ENCODE peak calls at places on chromosome 3, in five cellular contexts. U is uterus, K is fibroblast of lung, E is AG04450, G is SJSA1. F is an unnamed sample.

GRCh38 chr3:37945803-37946530 is 44.6 kb upstream of the VILL start:
- DNase-seq in U (no peak), K (peak; percentile 60), E (peak; percentile 33), G (peak; percentile 84), F (no peak)

GRCh38 chr3:81490541-81491288 is 270.7 kb downstream of the GBE1 start:
- DNase-seq in U (peak; percentile 42), K (peak; percentile 76), E (peak; percentile 72), G (peak; percentile 77), F (peak; percentile 34)

GRCh38 chr3:177978948-177979347 is 557.3 kb upstream of the KCNMB2 start:
- DNase-seq in U (no peak), K (no peak), E (no peak), G (no peak), F (no peak)

GRCh38 chr3:179882322-179882721 is 154.4 kb downstream of the PEX5L start:
- DNase-seq in U (no peak), K (peak; percentile 13), E (no peak), G (no peak), F (no peak)

GRCh38 chr3:141392018-141392370 is 23.7 kb downstream of the ZBTB38 start:
- DNase-seq in U (no peak), K (no peak), E (no peak), G (no peak), F (no peak)

GRCh38 chr3:43894176-43895049 is 203.7 kb downstream of the ABHD5 start:
- DNase-seq in U (peak; percentile 34), K (peak; percentile 81), E (peak; percentile 61), G (peak; percentile 62), F (peak; percentile 60)

GRCh38 chr3:136008732-136009456 is 43.4 kb downstream of the PPP2R3A start:
- DNase-seq in U (no peak), K (peak; percentile 23), E (no peak), G (no peak), F (no peak)

GRCh38 chr3:159499031-159499793 is 489.4 kb upstream of the IL12A start:
- DNase-seq in U (no peak), K (peak; percentile 70), E (no peak), G (no peak), F (peak; percentile 15)

GRCh38 chr3:111539351-111540331 is 2.4 kb upstream of the CD96 start:
- DNase-seq in U (no peak), K (peak; percentile 60), E (no peak), G (peak; percentile 69), F (no peak)

GRCh38 chr3:76245622-76246021 is 460.3 kb upstream of the ZNF717 start:
- DNase-seq in U (no peak), K (no peak), E (no peak), G (no peak), F (no peak)

GRCh38 chr3:18098960-18099587 is 326.1 kb downstream of the SATB1 start:
- DNase-seq in U (no peak), K (peak; percentile 93), E (peak; percentile 18), G (peak; percentile 95), F (peak; percentile 59)

GRCh38 chr3:48271763-48272498 is 31.0 kb downstream of the ZNF589 start:
- DNase-seq in U (no peak), K (no peak), E (no peak), G (no peak), F (no peak)

GRCh38 chr3:113981803-113982202 is 34.0 kb downstream of the ZDHHC23 start:
- DNase-seq in U (no peak), K (no peak), E (no peak), G (no peak), F (no peak)

GRCh38 chr3:171461087-171461917 is 1.1 kb upstream of the TNIK start:
- DNase-seq in U (no peak), K (peak; percentile 64), E (no peak), G (no peak), F (no peak)

GRCh38 chr3:13494463-13495350 is 14.6 kb downstream of the HDAC11 start:
- DNase-seq in U (no peak), K (no peak), E (no peak), G (no peak), F (no peak)

GRCh38 chr3:121545049-121545563 is 682 bp downstream of the POLQ start:
- DNase-seq in U (no peak), K (peak; percentile 18), E (no peak), G (no peak), F (no peak)

GRCh38 chr3:117130222-117130621 is 420.6 kb downstream of the TUSC7 start:
- DNase-seq in U (no peak), K (no peak), E (no peak), G (no peak), F (no peak)

GRCh38 chr3:64827391-64827790 is 139.6 kb upstream of the ADAMTS9 start:
- DNase-seq in U (no peak), K (no peak), E (no peak), G (no peak), F (no peak)

GRCh38 chr3:197372076-197372661 is 73.8 kb upstream of the DLG1 start:
- DNase-seq in U (no peak), K (peak; percentile 97), E (peak; percentile 69), G (peak; percentile 76), F (peak; percentile 79)

GRCh38 chr3:81554348-81554747 is 207.1 kb downstream of the GBE1 start:
- DNase-seq in U (no peak), K (peak; percentile 84), E (peak; percentile 20), G (no peak), F (peak; percentile 10)

GRCh38 chr3:10185804-10186762 is 21.4 kb downstream of the IRAK2 start:
- DNase-seq in U (no peak), K (peak; percentile 73), E (no peak), G (no peak), F (no peak)

GRCh38 chr3:98726084-98726483 is 37.1 kb upstream of the ST3GAL6 start:
- DNase-seq in U (no peak), K (peak; percentile 83), E (peak; percentile 29), G (no peak), F (no peak)

GRCh38 chr3:29430558-29430971 is 149.7 kb downstream of the RBMS3 start:
- DNase-seq in U (no peak), K (peak; percentile 84), E (peak; percentile 51), G (no peak), F (no peak)

GRCh38 chr3:113736548-113737089 is 9.4 kb downstream of the NAA50 start:
- DNase-seq in U (no peak), K (peak; percentile 54), E (peak; percentile 43), G (no peak), F (no peak)

GRCh38 chr3:81300324-81300927 is 461.0 kb downstream of the GBE1 start:
- DNase-seq in U (no peak), K (no peak), E (no peak), G (no peak), F (no peak)

GRCh38 chr3:133944181-133944580 is 48.5 kb upstream of the RAB6B start:
- DNase-seq in U (no peak), K (peak; percentile 68), E (no peak), G (peak; percentile 69), F (no peak)

GRCh38 chr3:112470791-112471190 is 28.5 kb downstream of the BTLA start:
- DNase-seq in U (no peak), K (peak; percentile 87), E (peak; percentile 0), G (no peak), F (peak; percentile 15)

GRCh38 chr3:69490971-69491370 is 105.1 kb upstream of the FRMD4B start:
- DNase-seq in U (no peak), K (no peak), E (no peak), G (no peak), F (no peak)

GRCh38 chr3:10466186-10466585 is 39.2 kb downstream of the ATP2B2 start:
- DNase-seq in U (no peak), K (no peak), E (no peak), G (no peak), F (no peak)

GRCh38 chr3:177357352-177358084 is 160.2 kb upstream of the TBL1XR1 start:
- DNase-seq in U (peak; percentile 40), K (peak; percentile 96), E (peak; percentile 39), G (peak; percentile 64), F (no peak)

GRCh38 chr3:18443670-18444596 is 18.8 kb upstream of the SATB1 start:
- DNase-seq in U (peak; percentile 20), K (peak; percentile 24), E (no peak), G (no peak), F (no peak)

GRCh38 chr3:15781637-15782402 is 16.0 kb downstream of the ANKRD28 start:
- DNase-seq in U (no peak), K (peak; percentile 65), E (no peak), G (no peak), F (no peak)

GRCh38 chr3:13011369-13012227 is 61.6 kb downstream of the IQSEC1 start:
- DNase-seq in U (no peak), K (no peak), E (no peak), G (no peak), F (no peak)

GRCh38 chr3:61748288-61748687 is 186.9 kb downstream of the PTPRG start:
- DNase-seq in U (no peak), K (no peak), E (no peak), G (no peak), F (no peak)
- H3K4me3 ChIP-seq in U (no peak overlapping the region), K (no peak overlapping the region), E (no peak overlapping the region), G (no peak overlapping the region), F (no peak overlapping the region)

GRCh38 chr3:139491966-139492365 is 15.7 kb upstream of the RBP2 start:
- DNase-seq in U (no peak), K (no peak), E (no peak), G (no peak), F (no peak)
- H3K4me3 ChIP-seq in U (no peak overlapping the region), K (no peak overlapping the region), E (no peak overlapping the region), G (no peak overlapping the region), F (no peak overlapping the region)

DNA sequence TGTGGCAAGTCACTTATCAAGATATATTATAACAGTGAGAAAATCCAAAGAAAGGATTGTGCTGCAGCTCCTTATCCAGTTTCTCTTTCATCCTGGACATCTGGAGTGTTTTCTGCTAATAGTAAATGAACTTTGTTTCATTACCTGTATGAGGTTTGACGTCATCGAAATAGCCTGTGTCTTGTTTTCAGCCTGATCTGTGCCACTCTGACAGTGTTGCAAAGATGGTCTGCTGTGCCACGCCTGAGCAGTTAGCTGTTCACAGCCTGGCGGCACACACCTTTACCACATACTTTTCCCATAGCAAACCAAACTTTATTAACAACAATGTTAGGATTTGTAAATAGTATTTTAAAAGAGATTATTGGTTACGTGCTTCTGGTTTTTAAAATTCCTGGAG is 34.0 kb downstream of the YEATS2 start:
- DNase-seq in U (no peak), K (no peak), E (no peak), G (no peak), F (no peak)
- H3K4me3 ChIP-seq in U (no peak overlapping the region), K (no peak overlapping the region), E (no peak overlapping the region), G (no peak overlapping the region), F (no peak overlapping the region)

GRCh38 chr3:183449791-183450190 is 21.4 kb upstream of the MCF2L2 start:
- DNase-seq in U (no peak), K (peak; percentile 49), E (no peak), G (no peak), F (no peak)

GRCh38 chr3:183446838-183447205 is 18.4 kb upstream of the MCF2L2 start:
- DNase-seq in U (no peak), K (no peak), E (no peak), G (no peak), F (no peak)

GRCh38 chr3:183447206-183448001 is 19.0 kb upstream of the MCF2L2 start:
- DNase-seq in U (peak; percentile 66), K (peak; percentile 79), E (peak; percentile 41), G (peak; percentile 87), F (peak; percentile 48)

GRCh38 chr3:183448369-183449128 is 20.1 kb upstream of the MCF2L2 start:
- DNase-seq in U (no peak), K (no peak), E (no peak), G (no peak), F (no peak)

DNA sequence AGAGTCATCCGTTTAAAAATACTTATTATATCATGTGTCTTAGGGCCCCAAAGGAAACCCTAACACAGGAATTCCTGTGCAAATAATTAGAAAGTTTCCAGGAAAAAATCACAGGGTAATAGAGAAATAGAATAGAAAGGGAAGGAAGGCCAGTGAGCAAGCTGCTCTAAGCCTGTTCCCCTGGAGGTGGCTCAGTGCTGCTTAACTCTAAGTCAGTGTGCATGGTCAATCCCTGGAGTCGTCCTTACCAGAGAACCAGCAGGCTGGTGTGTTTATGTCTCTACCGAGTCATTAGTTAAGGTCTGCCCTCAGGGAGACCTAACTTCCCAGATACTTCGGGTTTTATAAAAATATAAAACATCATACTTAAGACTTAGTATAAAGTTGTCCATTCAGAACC is 21.0 kb upstream of the MCF2L2 start:
- DNase-seq in U (no peak), K (peak; percentile 37), E (no peak), G (no peak), F (no peak)
- H3K4me3 ChIP-seq in U (no peak overlapping the region), K (no peak overlapping the region), E (peak overlapping the region; percentile 27), G (no peak overlapping the region), F (peak overlapping the region; percentile 8)